ENCODE peak calls at places on chromosomes 1 and 21, in seven cellular contexts. Z is PC-9, E is fibroblast of lung, S is neural progenitor cell, M is mammary epithelial cell, O is MM.1S, R is HCT116. B is an unnamed sample.

GRCh38 chr1:41811978-41812852 is 106.5 kb downstream of the HIVEP3 start:
- DNase-seq in E (peak; percentile 89), S (peak; percentile 79), O (peak; percentile 79), Z (peak; percentile 63), R (peak; percentile 66), M (peak; percentile 59), B (peak; percentile 59)

GRCh38 chr1:233885196-233886028 is 19.1 kb upstream of the SLC35F3 start:
- DNase-seq in Z (no peak), S (no peak), E (peak; percentile 78), R (no peak), O (no peak), M (no peak), B (no peak)

GRCh38 chr1:116724765-116725375 is 29.4 kb upstream of the CD2 start:
- DNase-seq in R (peak; percentile 38), M (peak; percentile 52), O (peak; percentile 61), Z (peak; percentile 76), S (peak; percentile 80), E (peak; percentile 47), B (peak; percentile 44)

GRCh38 chr1:5010236-5010635 is 355.8 kb downstream of the AJAP1 start:
- DNase-seq in Z (no peak), R (no peak), S (no peak), O (no peak), E (no peak), M (no peak), B (no peak)

GRCh38 chr1:243727503-243728191 is 122.4 kb downstream of the AKT3 start:
- DNase-seq in Z (no peak), M (no peak), S (no peak), O (peak; percentile 82), R (no peak), E (no peak), B (no peak)

GRCh38 chr1:25529518-25530347 is 13.7 kb upstream of the LDLRAP1 start:
- DNase-seq in E (no peak), S (no peak), Z (no peak), O (no peak), R (no peak), M (no peak), B (no peak)

GRCh38 chr1:151312439-151313225 is 14.6 kb downstream of the PI4KB start:
- DNase-seq in M (no peak), E (peak; percentile 30), Z (no peak), O (no peak), S (no peak), R (no peak), B (no peak)

GRCh38 chr1:226883630-226884029 is 13.2 kb downstream of the PSEN2 start:
- DNase-seq in O (no peak), Z (no peak), R (no peak), S (no peak), M (no peak), E (no peak), B (no peak)

GRCh38 chr1:25030674-25031589 is 100.9 kb upstream of the RUNX3 start:
- DNase-seq in M (peak; percentile 93), E (peak; percentile 54), Z (no peak), S (no peak), R (no peak), O (no peak), B (no peak)

GRCh38 chr1:31732343-31732742 is 28.5 kb upstream of the COL16A1 start:
- DNase-seq in R (no peak), M (no peak), O (no peak), S (no peak), E (no peak), Z (no peak), B (no peak)

GRCh38 chr1:78490861-78491310 is at the start of gene PTGFR:
- DNase-seq in O (no peak), E (peak; percentile 52), Z (no peak), S (peak; percentile 69), M (peak; percentile 41), R (no peak), B (peak; percentile 38)

GRCh38 chr1:7447093-7447492 is 324.0 kb upstream of the VAMP3 start:
- DNase-seq in O (no peak), E (no peak), R (no peak), Z (no peak), M (no peak), S (no peak), B (no peak)

GRCh38 chr1:205577874-205578658 is 53.7 kb downstream of the ELK4 start:
- DNase-seq in Z (peak; percentile 65), E (no peak), O (no peak), S (no peak), R (no peak), M (no peak), B (no peak)

GRCh38 chr21:34865922-34866271 is 183.2 kb downstream of the RUNX1 start:
- DNase-seq in M (no peak), O (peak; percentile 99), S (peak; percentile 61), E (no peak), R (no peak), Z (peak; percentile 89), B (no peak)

GRCh38 chr1:41583658-41584570 is 99.4 kb upstream of the EDN2 start:
- DNase-seq in Z (no peak), O (no peak), M (no peak), S (no peak), E (no peak), R (no peak), B (no peak)

GRCh38 chr1:37286881-37287280 is 187.5 kb upstream of the ZC3H12A start:
- DNase-seq in E (no peak), S (no peak), Z (no peak), M (no peak), R (no peak), O (no peak), B (no peak)

GRCh38 chr1:116770625-116771024 is 16.4 kb downstream of the CD2 start:
- DNase-seq in M (no peak), R (no peak), E (no peak), S (no peak), Z (no peak), O (peak; percentile 33), B (no peak)

GRCh38 chr1:10829965-10830515 is 33.6 kb upstream of the CASZ1 start:
- DNase-seq in E (no peak), Z (no peak), R (no peak), M (no peak), O (no peak), S (no peak), B (no peak)

GRCh38 chr1:10832703-10833102 is 36.3 kb upstream of the CASZ1 start:
- DNase-seq in E (no peak), O (no peak), R (no peak), Z (peak; percentile 60), S (no peak), M (peak; percentile 61), B (no peak)

GRCh38 chr1:10830961-10831669 is 34.7 kb upstream of the CASZ1 start:
- DNase-seq in M (peak; percentile 65), R (no peak), O (no peak), Z (peak; percentile 52), S (no peak), E (peak; percentile 15), B (no peak)

GRCh38 chr1:10827377-10828333 is 31.2 kb upstream of the CASZ1 start:
- DNase-seq in E (no peak), R (no peak), O (no peak), M (no peak), S (no peak), Z (no peak), B (no peak)

GRCh38 chr1:10829067-10829818 is 32.8 kb upstream of the CASZ1 start:
- DNase-seq in M (no peak), O (no peak), Z (no peak), S (no peak), E (no peak), R (no peak), B (no peak)
- H3K4me2 ChIP-seq in M (no peak overlapping the region), O (no peak overlapping the region), Z (no peak overlapping the region), S (peak overlapping the region; percentile 18), E (no peak overlapping the region), R (no peak overlapping the region), B (no peak overlapping the region)

GRCh38 chr1:10741696-10742095 is 54.8 kb downstream of the CASZ1 start:
- DNase-seq in M (no peak), O (no peak), S (no peak), R (no peak), Z (no peak), E (no peak), B (no peak)
- H3K4me3 ChIP-seq in M (no peak overlapping the region), O (no peak overlapping the region), S (no peak overlapping the region), R (no peak overlapping the region), Z (no peak overlapping the region), E (no peak overlapping the region), B (no peak overlapping the region)

GRCh38 chr1:39110325-39110851 is 84.2 kb downstream of the NDUFS5 start:
- DNase-seq in M (peak; percentile 80), Z (no peak), R (no peak), O (no peak), E (peak; percentile 93), S (no peak), B (no peak)
- H3K4me2 ChIP-seq in M (peak overlapping the region; percentile 63), Z (peak overlapping the region; percentile 48), R (peak overlapping the region; percentile 24), O (no peak overlapping the region), E (peak overlapping the region; percentile 49), S (no peak overlapping the region), B (no peak overlapping the region)

GRCh38 chr1:34928066-34928864 is 1.2 kb downstream of the DLGAP3 start:
- DNase-seq in E (no peak), R (no peak), M (no peak), S (no peak), O (no peak), Z (no peak), B (no peak)
- H3K4me3 ChIP-seq in E (no peak overlapping the region), R (no peak overlapping the region), M (no peak overlapping the region), S (peak overlapping the region; percentile 89), O (no peak overlapping the region), Z (no peak overlapping the region), B (peak overlapping the region; percentile 52)

GRCh38 chr1:166080965-166081870 is 85.6 kb downstream of the FAM78B start:
- DNase-seq in O (no peak), S (no peak), R (no peak), Z (no peak), M (no peak), E (peak; percentile 78), B (no peak)
- H3K4me2 ChIP-seq in O (no peak overlapping the region), S (no peak overlapping the region), R (no peak overlapping the region), Z (no peak overlapping the region), M (no peak overlapping the region), E (no peak overlapping the region), B (no peak overlapping the region)

DNA sequence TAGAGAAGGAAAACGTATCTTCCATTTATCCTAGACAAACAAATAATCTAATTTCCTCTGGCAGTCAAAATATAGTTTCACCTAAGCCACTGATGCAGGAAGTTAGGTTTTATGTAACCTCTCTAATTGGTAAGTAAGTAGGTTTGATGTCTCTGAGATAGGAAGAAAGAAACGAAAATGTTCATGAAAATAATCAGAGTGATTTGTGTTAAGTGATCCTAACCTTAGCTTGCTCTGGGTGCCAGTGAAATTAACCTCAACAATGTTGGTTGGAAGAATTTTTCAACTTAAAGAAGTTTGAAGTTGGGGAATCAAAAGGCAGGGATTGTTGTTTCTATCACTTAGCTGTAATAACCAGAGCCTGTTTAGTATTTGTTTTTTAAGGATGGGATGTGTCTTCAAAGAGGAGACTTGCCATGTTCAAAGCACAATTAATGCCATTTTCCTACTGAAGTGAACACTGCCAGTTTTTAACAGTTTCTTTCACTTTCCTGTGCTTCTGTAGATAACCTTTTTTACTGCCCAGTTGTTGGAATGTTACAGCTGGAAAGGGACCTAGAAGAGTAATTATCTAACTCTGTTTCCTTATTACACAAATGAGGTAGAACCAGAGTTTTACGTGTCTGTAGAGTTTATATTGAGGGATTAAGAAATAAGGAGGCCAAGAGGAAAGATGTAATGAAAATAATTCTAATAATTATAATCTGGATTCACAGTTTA is 18.4 kb downstream of the HIPK1 start:
- DNase-seq in Z (no peak), S (no peak), M (no peak), R (no peak), O (peak; percentile 14), E (peak; percentile 1), B (no peak)
- H3K4me3 ChIP-seq in Z (no peak overlapping the region), S (no peak overlapping the region), M (no peak overlapping the region), R (no peak overlapping the region), O (peak overlapping the region; percentile 36), E (no peak overlapping the region), B (no peak overlapping the region)